ENCODE peak calls at places on chromosomes 3 and 15, in seven cellular contexts. One of them, this sample, is unnamed.

GRCh38 chr3:112470791-112471190 is 28.5 kb downstream of the BTLA start:
- DNase-seq in NCI-H524: no peak
- DNase-seq in activated CD8-positive, alpha-beta memory T cell treated with anti-CD3 and anti-CD28 coated beads for 4 hours: no peak
- DNase-seq in non-pigmented ciliary epithelial cell: no peak
- DNase-seq in stimulated activated CD4-positive, alpha-beta T cell treated with anti-CD3 and anti-CD28 coated beads, Interleukin-12 subunit alpha, Interleukin-12 subunit beta, amount 100 ng/mL, for 4 hours: no peak
- DNase-seq in type B pancreatic cell: no peak
- DNase-seq in CD8-positive, alpha-beta T cell: no peak
- DNase-seq in this sample: no peak

GRCh38 chr15:61275451-61275850 is 46.3 kb upstream of the RORA start:
- DNase-seq in activated CD8-positive, alpha-beta memory T cell treated with anti-CD3 and anti-CD28 coated beads for 4 hours: no peak
- DNase-seq in NCI-H524: no peak
- DNase-seq in stimulated activated CD4-positive, alpha-beta T cell treated with anti-CD3 and anti-CD28 coated beads, Interleukin-12 subunit alpha, Interleukin-12 subunit beta, amount 100 ng/mL, for 4 hours: no peak
- DNase-seq in non-pigmented ciliary epithelial cell: no peak
- DNase-seq in type B pancreatic cell: no peak
- DNase-seq in CD8-positive, alpha-beta T cell: no peak
- DNase-seq in this sample: no peak

GRCh38 chr3:69012111-69012835 is 1.2 kb downstream of the EOGT start:
- DNase-seq in non-pigmented ciliary epithelial cell: no peak
- DNase-seq in stimulated activated CD4-positive, alpha-beta T cell treated with anti-CD3 and anti-CD28 coated beads, Interleukin-12 subunit alpha, Interleukin-12 subunit beta, amount 100 ng/mL, for 4 hours: no peak
- DNase-seq in type B pancreatic cell: no peak
- DNase-seq in CD8-positive, alpha-beta T cell: no peak
- DNase-seq in NCI-H524: no peak
- DNase-seq in activated CD8-positive, alpha-beta memory T cell treated with anti-CD3 and anti-CD28 coated beads for 4 hours: no peak
- DNase-seq in this sample: peak; percentile 54

GRCh38 chr3:36318584-36319200 is 61.6 kb upstream of the STAC start:
- DNase-seq in type B pancreatic cell: no peak
- DNase-seq in CD8-positive, alpha-beta T cell: no peak
- DNase-seq in NCI-H524: no peak
- DNase-seq in stimulated activated CD4-positive, alpha-beta T cell treated with anti-CD3 and anti-CD28 coated beads, Interleukin-12 subunit alpha, Interleukin-12 subunit beta, amount 100 ng/mL, for 4 hours: no peak
- DNase-seq in non-pigmented ciliary epithelial cell: no peak
- DNase-seq in activated CD8-positive, alpha-beta memory T cell treated with anti-CD3 and anti-CD28 coated beads for 4 hours: no peak
- DNase-seq in this sample: no peak

GRCh38 chr15:38401716-38402115 is 52.2 kb upstream of the FAM98B start:
- DNase-seq in activated CD8-positive, alpha-beta memory T cell treated with anti-CD3 and anti-CD28 coated beads for 4 hours: no peak
- DNase-seq in NCI-H524: no peak
- DNase-seq in stimulated activated CD4-positive, alpha-beta T cell treated with anti-CD3 and anti-CD28 coated beads, Interleukin-12 subunit alpha, Interleukin-12 subunit beta, amount 100 ng/mL, for 4 hours: no peak
- DNase-seq in non-pigmented ciliary epithelial cell: no peak
- DNase-seq in type B pancreatic cell: no peak
- DNase-seq in CD8-positive, alpha-beta T cell: no peak
- DNase-seq in this sample: no peak

GRCh38 chr15:63981596-63982320 is 64.5 kb downstream of the DAPK2 start:
- DNase-seq in CD8-positive, alpha-beta T cell: no peak
- DNase-seq in stimulated activated CD4-positive, alpha-beta T cell treated with anti-CD3 and anti-CD28 coated beads, Interleukin-12 subunit alpha, Interleukin-12 subunit beta, amount 100 ng/mL, for 4 hours: no peak
- DNase-seq in type B pancreatic cell: no peak
- DNase-seq in NCI-H524: no peak
- DNase-seq in non-pigmented ciliary epithelial cell: no peak
- DNase-seq in activated CD8-positive, alpha-beta memory T cell treated with anti-CD3 and anti-CD28 coated beads for 4 hours: no peak
- DNase-seq in this sample: no peak

GRCh38 chr15:90016721-90017120 is 15.6 kb downstream of the ZNF710 start:
- DNase-seq in activated CD8-positive, alpha-beta memory T cell treated with anti-CD3 and anti-CD28 coated beads for 4 hours: no peak
- DNase-seq in NCI-H524: no peak
- DNase-seq in type B pancreatic cell: no peak
- DNase-seq in CD8-positive, alpha-beta T cell: no peak
- DNase-seq in non-pigmented ciliary epithelial cell: no peak
- DNase-seq in stimulated activated CD4-positive, alpha-beta T cell treated with anti-CD3 and anti-CD28 coated beads, Interleukin-12 subunit alpha, Interleukin-12 subunit beta, amount 100 ng/mL, for 4 hours: no peak
- DNase-seq in this sample: no peak

GRCh38 chr15:90471126-90471525 is 58.6 kb upstream of the CRTC3 start:
- DNase-seq in stimulated activated CD4-positive, alpha-beta T cell treated with anti-CD3 and anti-CD28 coated beads, Interleukin-12 subunit alpha, Interleukin-12 subunit beta, amount 100 ng/mL, for 4 hours: no peak
- DNase-seq in activated CD8-positive, alpha-beta memory T cell treated with anti-CD3 and anti-CD28 coated beads for 4 hours: no peak
- DNase-seq in non-pigmented ciliary epithelial cell: no peak
- DNase-seq in NCI-H524: no peak
- DNase-seq in CD8-positive, alpha-beta T cell: no peak
- DNase-seq in type B pancreatic cell: no peak
- DNase-seq in this sample: no peak

GRCh38 chr3:4580346-4581019 is 87.3 kb downstream of the ITPR1 start:
- DNase-seq in activated CD8-positive, alpha-beta memory T cell treated with anti-CD3 and anti-CD28 coated beads for 4 hours: no peak
- DNase-seq in type B pancreatic cell: no peak
- DNase-seq in CD8-positive, alpha-beta T cell: no peak
- DNase-seq in non-pigmented ciliary epithelial cell: no peak
- DNase-seq in NCI-H524: no peak
- DNase-seq in stimulated activated CD4-positive, alpha-beta T cell treated with anti-CD3 and anti-CD28 coated beads, Interleukin-12 subunit alpha, Interleukin-12 subunit beta, amount 100 ng/mL, for 4 hours: no peak
- DNase-seq in this sample: no peak

GRCh38 chr15:94327356-94327936 is 96.1 kb downstream of the MCTP2 start:
- DNase-seq in NCI-H524: no peak
- DNase-seq in CD8-positive, alpha-beta T cell: no peak
- DNase-seq in activated CD8-positive, alpha-beta memory T cell treated with anti-CD3 and anti-CD28 coated beads for 4 hours: no peak
- DNase-seq in type B pancreatic cell: no peak
- DNase-seq in non-pigmented ciliary epithelial cell: no peak
- DNase-seq in stimulated activated CD4-positive, alpha-beta T cell treated with anti-CD3 and anti-CD28 coated beads, Interleukin-12 subunit alpha, Interleukin-12 subunit beta, amount 100 ng/mL, for 4 hours: no peak
- DNase-seq in this sample: no peak

GRCh38 chr3:184601576-184602405 is 40.2 kb downstream of the EPHB3 start:
- DNase-seq in NCI-H524: no peak
- DNase-seq in stimulated activated CD4-positive, alpha-beta T cell treated with anti-CD3 and anti-CD28 coated beads, Interleukin-12 subunit alpha, Interleukin-12 subunit beta, amount 100 ng/mL, for 4 hours: no peak
- DNase-seq in CD8-positive, alpha-beta T cell: no peak
- DNase-seq in non-pigmented ciliary epithelial cell: no peak
- DNase-seq in type B pancreatic cell: no peak
- DNase-seq in activated CD8-positive, alpha-beta memory T cell treated with anti-CD3 and anti-CD28 coated beads for 4 hours: no peak
- DNase-seq in this sample: no peak

GRCh38 chr15:51647128-51647562 is 24.6 kb upstream of the DMXL2 start:
- DNase-seq in non-pigmented ciliary epithelial cell: peak; percentile 20
- DNase-seq in stimulated activated CD4-positive, alpha-beta T cell treated with anti-CD3 and anti-CD28 coated beads, Interleukin-12 subunit alpha, Interleukin-12 subunit beta, amount 100 ng/mL, for 4 hours: no peak
- DNase-seq in activated CD8-positive, alpha-beta memory T cell treated with anti-CD3 and anti-CD28 coated beads for 4 hours: no peak
- DNase-seq in CD8-positive, alpha-beta T cell: no peak
- DNase-seq in type B pancreatic cell: no peak
- DNase-seq in NCI-H524: peak; percentile 98
- DNase-seq in this sample: no peak

GRCh38 chr3:127368186-127369032 is 80.6 kb upstream of the PRR20G start:
- DNase-seq in NCI-H524: no peak
- DNase-seq in activated CD8-positive, alpha-beta memory T cell treated with anti-CD3 and anti-CD28 coated beads for 4 hours: no peak
- DNase-seq in stimulated activated CD4-positive, alpha-beta T cell treated with anti-CD3 and anti-CD28 coated beads, Interleukin-12 subunit alpha, Interleukin-12 subunit beta, amount 100 ng/mL, for 4 hours: no peak
- DNase-seq in type B pancreatic cell: no peak
- DNase-seq in non-pigmented ciliary epithelial cell: no peak
- DNase-seq in CD8-positive, alpha-beta T cell: no peak
- DNase-seq in this sample: no peak

GRCh38 chr3:132622148-132622547 is 25.1 kb downstream of the ACKR4 start:
- DNase-seq in activated CD8-positive, alpha-beta memory T cell treated with anti-CD3 and anti-CD28 coated beads for 4 hours: no peak
- DNase-seq in type B pancreatic cell: no peak
- DNase-seq in CD8-positive, alpha-beta T cell: no peak
- DNase-seq in NCI-H524: no peak
- DNase-seq in non-pigmented ciliary epithelial cell: no peak
- DNase-seq in stimulated activated CD4-positive, alpha-beta T cell treated with anti-CD3 and anti-CD28 coated beads, Interleukin-12 subunit alpha, Interleukin-12 subunit beta, amount 100 ng/mL, for 4 hours: no peak
- DNase-seq in this sample: no peak

GRCh38 chr15:96869122-96869521 is 538.6 kb downstream of the NR2F2 start:
- DNase-seq in type B pancreatic cell: no peak
- DNase-seq in activated CD8-positive, alpha-beta memory T cell treated with anti-CD3 and anti-CD28 coated beads for 4 hours: no peak
- DNase-seq in CD8-positive, alpha-beta T cell: no peak
- DNase-seq in stimulated activated CD4-positive, alpha-beta T cell treated with anti-CD3 and anti-CD28 coated beads, Interleukin-12 subunit alpha, Interleukin-12 subunit beta, amount 100 ng/mL, for 4 hours: no peak
- DNase-seq in NCI-H524: no peak
- DNase-seq in non-pigmented ciliary epithelial cell: no peak
- DNase-seq in this sample: no peak

GRCh38 chr3:36060950-36061349 is 319.4 kb upstream of the STAC start:
- DNase-seq in stimulated activated CD4-positive, alpha-beta T cell treated with anti-CD3 and anti-CD28 coated beads, Interleukin-12 subunit alpha, Interleukin-12 subunit beta, amount 100 ng/mL, for 4 hours: no peak
- DNase-seq in NCI-H524: peak; percentile 72
- DNase-seq in activated CD8-positive, alpha-beta memory T cell treated with anti-CD3 and anti-CD28 coated beads for 4 hours: no peak
- DNase-seq in non-pigmented ciliary epithelial cell: no peak
- DNase-seq in CD8-positive, alpha-beta T cell: no peak
- DNase-seq in type B pancreatic cell: no peak
- DNase-seq in this sample: no peak

GRCh38 chr3:136070334-136070733 is 104.8 kb downstream of the PPP2R3A start:
- DNase-seq in type B pancreatic cell: no peak
- DNase-seq in stimulated activated CD4-positive, alpha-beta T cell treated with anti-CD3 and anti-CD28 coated beads, Interleukin-12 subunit alpha, Interleukin-12 subunit beta, amount 100 ng/mL, for 4 hours: no peak
- DNase-seq in NCI-H524: no peak
- DNase-seq in activated CD8-positive, alpha-beta memory T cell treated with anti-CD3 and anti-CD28 coated beads for 4 hours: no peak
- DNase-seq in non-pigmented ciliary epithelial cell: peak; percentile 75
- DNase-seq in CD8-positive, alpha-beta T cell: no peak
- DNase-seq in this sample: peak; percentile 86

GRCh38 chr3:57910988-57911387 is 97.2 kb upstream of the FLNB start:
- DNase-seq in CD8-positive, alpha-beta T cell: no peak
- DNase-seq in non-pigmented ciliary epithelial cell: no peak
- DNase-seq in type B pancreatic cell: no peak
- DNase-seq in activated CD8-positive, alpha-beta memory T cell treated with anti-CD3 and anti-CD28 coated beads for 4 hours: no peak
- DNase-seq in stimulated activated CD4-positive, alpha-beta T cell treated with anti-CD3 and anti-CD28 coated beads, Interleukin-12 subunit alpha, Interleukin-12 subunit beta, amount 100 ng/mL, for 4 hours: peak; percentile 2
- DNase-seq in NCI-H524: no peak
- DNase-seq in this sample: no peak

GRCh38 chr3:138675393-138675792 is 66.8 kb downstream of the FAIM start:
- DNase-seq in activated CD8-positive, alpha-beta memory T cell treated with anti-CD3 and anti-CD28 coated beads for 4 hours: no peak
- DNase-seq in stimulated activated CD4-positive, alpha-beta T cell treated with anti-CD3 and anti-CD28 coated beads, Interleukin-12 subunit alpha, Interleukin-12 subunit beta, amount 100 ng/mL, for 4 hours: no peak
- DNase-seq in non-pigmented ciliary epithelial cell: no peak
- DNase-seq in NCI-H524: no peak
- DNase-seq in type B pancreatic cell: no peak
- DNase-seq in CD8-positive, alpha-beta T cell: no peak
- DNase-seq in this sample: no peak

GRCh38 chr3:123096126-123096525 is 29.3 kb downstream of the PDIA5 start:
- DNase-seq in NCI-H524: no peak
- DNase-seq in non-pigmented ciliary epithelial cell: no peak
- DNase-seq in CD8-positive, alpha-beta T cell: no peak
- DNase-seq in type B pancreatic cell: no peak
- DNase-seq in stimulated activated CD4-positive, alpha-beta T cell treated with anti-CD3 and anti-CD28 coated beads, Interleukin-12 subunit alpha, Interleukin-12 subunit beta, amount 100 ng/mL, for 4 hours: no peak
- DNase-seq in activated CD8-positive, alpha-beta memory T cell treated with anti-CD3 and anti-CD28 coated beads for 4 hours: no peak
- DNase-seq in this sample: no peak

GRCh38 chr3:18135083-18135814 is 289.9 kb downstream of the SATB1 start:
- DNase-seq in CD8-positive, alpha-beta T cell: no peak
- DNase-seq in NCI-H524: no peak
- DNase-seq in type B pancreatic cell: no peak
- DNase-seq in non-pigmented ciliary epithelial cell: no peak
- DNase-seq in activated CD8-positive, alpha-beta memory T cell treated with anti-CD3 and anti-CD28 coated beads for 4 hours: no peak
- DNase-seq in stimulated activated CD4-positive, alpha-beta T cell treated with anti-CD3 and anti-CD28 coated beads, Interleukin-12 subunit alpha, Interleukin-12 subunit beta, amount 100 ng/mL, for 4 hours: no peak
- DNase-seq in this sample: no peak

GRCh38 chr15:88497109-88497761 is 29.7 kb downstream of the MRPS11 start:
- DNase-seq in activated CD8-positive, alpha-beta memory T cell treated with anti-CD3 and anti-CD28 coated beads for 4 hours: no peak
- DNase-seq in stimulated activated CD4-positive, alpha-beta T cell treated with anti-CD3 and anti-CD28 coated beads, Interleukin-12 subunit alpha, Interleukin-12 subunit beta, amount 100 ng/mL, for 4 hours: no peak
- DNase-seq in type B pancreatic cell: no peak
- DNase-seq in NCI-H524: peak; percentile 34
- DNase-seq in non-pigmented ciliary epithelial cell: no peak
- DNase-seq in CD8-positive, alpha-beta T cell: no peak
- DNase-seq in this sample: no peak

GRCh38 chr15:37101634-37102314 is 1.4 kb upstream of the MEIS2 start:
- DNase-seq in stimulated activated CD4-positive, alpha-beta T cell treated with anti-CD3 and anti-CD28 coated beads, Interleukin-12 subunit alpha, Interleukin-12 subunit beta, amount 100 ng/mL, for 4 hours: no peak
- DNase-seq in non-pigmented ciliary epithelial cell: no peak
- DNase-seq in type B pancreatic cell: peak; percentile 84
- DNase-seq in activated CD8-positive, alpha-beta memory T cell treated with anti-CD3 and anti-CD28 coated beads for 4 hours: no peak
- DNase-seq in CD8-positive, alpha-beta T cell: no peak
- DNase-seq in NCI-H524: peak; percentile 72
- DNase-seq in this sample: no peak

GRCh38 chr3:32249184-32249782 is 10.8 kb downstream of the CMTM8 start:
- DNase-seq in CD8-positive, alpha-beta T cell: no peak
- DNase-seq in activated CD8-positive, alpha-beta memory T cell treated with anti-CD3 and anti-CD28 coated beads for 4 hours: no peak
- DNase-seq in non-pigmented ciliary epithelial cell: peak; percentile 89
- DNase-seq in NCI-H524: no peak
- DNase-seq in stimulated activated CD4-positive, alpha-beta T cell treated with anti-CD3 and anti-CD28 coated beads, Interleukin-12 subunit alpha, Interleukin-12 subunit beta, amount 100 ng/mL, for 4 hours: no peak
- DNase-seq in type B pancreatic cell: no peak
- DNase-seq in this sample: peak; percentile 77

GRCh38 chr3:148366743-148367410 is 330.8 kb upstream of the AGTR1 start:
- DNase-seq in NCI-H524: peak; percentile 63
- DNase-seq in non-pigmented ciliary epithelial cell: no peak
- DNase-seq in activated CD8-positive, alpha-beta memory T cell treated with anti-CD3 and anti-CD28 coated beads for 4 hours: no peak
- DNase-seq in stimulated activated CD4-positive, alpha-beta T cell treated with anti-CD3 and anti-CD28 coated beads, Interleukin-12 subunit alpha, Interleukin-12 subunit beta, amount 100 ng/mL, for 4 hours: no peak
- DNase-seq in type B pancreatic cell: no peak
- DNase-seq in CD8-positive, alpha-beta T cell: no peak
- DNase-seq in this sample: no peak

GRCh38 chr15:71691700-71692417 is 118.5 kb upstream of the NR2E3 start:
- DNase-seq in NCI-H524: peak; percentile 42
- DNase-seq in stimulated activated CD4-positive, alpha-beta T cell treated with anti-CD3 and anti-CD28 coated beads, Interleukin-12 subunit alpha, Interleukin-12 subunit beta, amount 100 ng/mL, for 4 hours: no peak
- DNase-seq in CD8-positive, alpha-beta T cell: no peak
- DNase-seq in non-pigmented ciliary epithelial cell: peak; percentile 69
- DNase-seq in type B pancreatic cell: no peak
- DNase-seq in activated CD8-positive, alpha-beta memory T cell treated with anti-CD3 and anti-CD28 coated beads for 4 hours: no peak
- DNase-seq in this sample: peak; percentile 69

GRCh38 chr3:180980612-180981011 is 8.9 kb downstream of the DNAJC19 start:
- DNase-seq in non-pigmented ciliary epithelial cell: peak; percentile 15
- DNase-seq in CD8-positive, alpha-beta T cell: no peak
- DNase-seq in type B pancreatic cell: no peak
- DNase-seq in stimulated activated CD4-positive, alpha-beta T cell treated with anti-CD3 and anti-CD28 coated beads, Interleukin-12 subunit alpha, Interleukin-12 subunit beta, amount 100 ng/mL, for 4 hours: no peak
- DNase-seq in activated CD8-positive, alpha-beta memory T cell treated with anti-CD3 and anti-CD28 coated beads for 4 hours: no peak
- DNase-seq in NCI-H524: no peak
- DNase-seq in this sample: no peak

GRCh38 chr15:91308855-91309254 is 208.8 kb downstream of the SV2B start:
- DNase-seq in stimulated activated CD4-positive, alpha-beta T cell treated with anti-CD3 and anti-CD28 coated beads, Interleukin-12 subunit alpha, Interleukin-12 subunit beta, amount 100 ng/mL, for 4 hours: no peak
- DNase-seq in NCI-H524: no peak
- DNase-seq in type B pancreatic cell: no peak
- DNase-seq in non-pigmented ciliary epithelial cell: no peak
- DNase-seq in CD8-positive, alpha-beta T cell: no peak
- DNase-seq in activated CD8-positive, alpha-beta memory T cell treated with anti-CD3 and anti-CD28 coated beads for 4 hours: no peak
- DNase-seq in this sample: no peak

This sample was measured in BJ.